ENCODE peak calls at places on chromosome 17, in six cellular contexts. One of them, this sample, is unnamed.

GRCh38 chr17:9232591-9233270 is 211.4 kb downstream of the NTN1 start:
- DNase-seq in CD4-positive, CD25-positive, alpha-beta regulatory T cell: no peak
- DNase-seq in neural progenitor cell: no peak
- DNase-seq in esophagus squamous epithelium: no peak
- DNase-seq in neuronal stem cell: no peak
- DNase-seq in lung: no peak
- DNase-seq in this sample: no peak

GRCh38 chr17:44200478-44201155 is 933 bp upstream of the ATXN7L3 start:
- DNase-seq in esophagus squamous epithelium: no peak
- DNase-seq in neuronal stem cell: no peak
- DNase-seq in CD4-positive, CD25-positive, alpha-beta regulatory T cell: no peak
- DNase-seq in neural progenitor cell: no peak
- DNase-seq in lung: no peak
- DNase-seq in this sample: no peak

GRCh38 chr17:50501054-50501453 is 7.2 kb upstream of the MYCBPAP start:
- DNase-seq in CD4-positive, CD25-positive, alpha-beta regulatory T cell: no peak
- DNase-seq in neuronal stem cell: no peak
- DNase-seq in esophagus squamous epithelium: no peak
- DNase-seq in lung: no peak
- DNase-seq in neural progenitor cell: no peak
- DNase-seq in this sample: no peak

GRCh38 chr17:42806249-42806648 is 7.6 kb downstream of the CNTD1 start:
- DNase-seq in neural progenitor cell: no peak
- DNase-seq in CD4-positive, CD25-positive, alpha-beta regulatory T cell: no peak
- DNase-seq in lung: no peak
- DNase-seq in esophagus squamous epithelium: no peak
- DNase-seq in neuronal stem cell: no peak
- DNase-seq in this sample: no peak

GRCh38 chr17:64773836-64774761 is 112.0 kb upstream of the SMURF2 start:
- DNase-seq in esophagus squamous epithelium: no peak
- DNase-seq in lung: peak; percentile 85
- DNase-seq in neuronal stem cell: no peak
- DNase-seq in neural progenitor cell: peak; percentile 71
- DNase-seq in CD4-positive, CD25-positive, alpha-beta regulatory T cell: no peak
- DNase-seq in this sample: peak; percentile 58

GRCh38 chr17:47937915-47938314 is 3.5 kb upstream of the PNPO start:
- DNase-seq in esophagus squamous epithelium: no peak
- DNase-seq in neural progenitor cell: no peak
- DNase-seq in lung: no peak
- DNase-seq in neuronal stem cell: no peak
- DNase-seq in CD4-positive, CD25-positive, alpha-beta regulatory T cell: no peak
- DNase-seq in this sample: no peak

GRCh38 chr17:48374650-48375230 is 55.3 kb downstream of the SKAP1 start:
- DNase-seq in neuronal stem cell: no peak
- DNase-seq in CD4-positive, CD25-positive, alpha-beta regulatory T cell: peak; percentile 20
- DNase-seq in neural progenitor cell: peak; percentile 74
- DNase-seq in lung: no peak
- DNase-seq in esophagus squamous epithelium: no peak
- DNase-seq in this sample: no peak

GRCh38 chr17:640436-640835 is 74.2 kb downstream of the VPS53 start:
- DNase-seq in esophagus squamous epithelium: no peak
- DNase-seq in CD4-positive, CD25-positive, alpha-beta regulatory T cell: no peak
- DNase-seq in neural progenitor cell: no peak
- DNase-seq in lung: no peak
- DNase-seq in neuronal stem cell: no peak
- DNase-seq in this sample: no peak

GRCh38 chr17:73261952-73262675 is 434 bp upstream of the CPSF4L start:
- DNase-seq in neural progenitor cell: peak; percentile 69
- DNase-seq in esophagus squamous epithelium: no peak
- DNase-seq in lung: no peak
- DNase-seq in CD4-positive, CD25-positive, alpha-beta regulatory T cell: no peak
- DNase-seq in neuronal stem cell: peak; percentile 47
- DNase-seq in this sample: no peak

GRCh38 chr17:40542562-40543411 is 22.5 kb downstream of the CCR7 start:
- DNase-seq in lung: no peak
- DNase-seq in neuronal stem cell: no peak
- DNase-seq in esophagus squamous epithelium: no peak
- DNase-seq in CD4-positive, CD25-positive, alpha-beta regulatory T cell: no peak
- DNase-seq in neural progenitor cell: no peak
- DNase-seq in this sample: peak; percentile 97

GRCh38 chr17:71613996-71614395 is 506.8 kb upstream of the SOX9 start:
- DNase-seq in lung: no peak
- DNase-seq in neural progenitor cell: no peak
- DNase-seq in esophagus squamous epithelium: no peak
- DNase-seq in neuronal stem cell: no peak
- DNase-seq in CD4-positive, CD25-positive, alpha-beta regulatory T cell: no peak
- DNase-seq in this sample: no peak

GRCh38 chr17:80585880-80586279 is 41.2 kb downstream of the RPTOR start:
- DNase-seq in esophagus squamous epithelium: no peak
- DNase-seq in CD4-positive, CD25-positive, alpha-beta regulatory T cell: no peak
- DNase-seq in neuronal stem cell: no peak
- DNase-seq in lung: no peak
- DNase-seq in neural progenitor cell: no peak
- DNase-seq in this sample: no peak

GRCh38 chr17:77487211-77487629 is 346.5 kb downstream of the SEC14L1 start:
- DNase-seq in lung: no peak
- DNase-seq in CD4-positive, CD25-positive, alpha-beta regulatory T cell: no peak
- DNase-seq in neuronal stem cell: no peak
- DNase-seq in esophagus squamous epithelium: no peak
- DNase-seq in neural progenitor cell: no peak
- DNase-seq in this sample: no peak
- H3K36me3 ChIP-seq in lung: peaks cover 76% of the 10 kb centered on the region
- H3K36me3 ChIP-seq in CD4-positive, CD25-positive, alpha-beta regulatory T cell: peaks cover 88% of the 10 kb centered on the region
- H3K36me3 ChIP-seq in neuronal stem cell: peaks cover 94% of the 10 kb centered on the region
- H3K36me3 ChIP-seq in esophagus squamous epithelium: peaks cover 76% of the 10 kb centered on the region
- H3K36me3 ChIP-seq in neural progenitor cell: no peaks in the 10 kb centered on the region
- H3K36me3 ChIP-seq in this sample: peaks cover 46% of the 10 kb centered on the region

DNA sequence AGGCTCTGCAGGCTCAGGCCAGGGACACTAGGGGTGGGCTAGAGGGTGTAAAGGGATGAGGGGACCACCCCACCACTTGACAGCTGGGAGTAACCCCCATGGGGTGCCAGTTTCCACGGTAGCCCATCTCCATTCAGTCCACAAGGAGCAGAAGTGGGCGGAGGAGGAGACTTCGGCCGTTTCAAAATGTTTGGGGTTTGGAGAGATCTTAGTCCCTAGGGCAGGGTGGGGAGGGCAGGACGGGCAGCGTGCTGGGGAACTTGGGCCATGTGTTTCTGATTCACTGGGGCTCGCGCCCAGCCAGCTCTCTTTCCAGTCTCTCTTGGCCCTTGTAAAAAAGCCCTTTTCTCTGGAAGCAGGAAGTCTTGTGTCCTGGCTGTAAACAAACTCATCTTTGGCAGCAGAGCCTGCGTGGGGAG is 8.3 kb downstream of the CYGB start:
- DNase-seq in lung: peak; percentile 58
- DNase-seq in neural progenitor cell: no peak
- DNase-seq in CD4-positive, CD25-positive, alpha-beta regulatory T cell: no peak
- DNase-seq in neuronal stem cell: no peak
- DNase-seq in esophagus squamous epithelium: no peak
- DNase-seq in this sample: peak; percentile 96
- H3K4me3 ChIP-seq in lung: no peak overlapping the region
- H3K4me3 ChIP-seq in neural progenitor cell: no peak overlapping the region
- H3K4me3 ChIP-seq in CD4-positive, CD25-positive, alpha-beta regulatory T cell: no peak overlapping the region
- H3K4me3 ChIP-seq in neuronal stem cell: no peak overlapping the region
- H3K4me3 ChIP-seq in esophagus squamous epithelium: no peak overlapping the region
- H3K4me3 ChIP-seq in this sample: no peak overlapping the region

GRCh38 chr17:28057731-28058246 is 15.3 kb downstream of the NLK start:
- DNase-seq in neural progenitor cell: no peak
- DNase-seq in CD4-positive, CD25-positive, alpha-beta regulatory T cell: peak; percentile 30
- DNase-seq in esophagus squamous epithelium: no peak
- DNase-seq in lung: no peak
- DNase-seq in neuronal stem cell: no peak
- DNase-seq in this sample: no peak

GRCh38 chr17:28056276-28056620 is 13.8 kb downstream of the NLK start:
- DNase-seq in neuronal stem cell: no peak
- DNase-seq in CD4-positive, CD25-positive, alpha-beta regulatory T cell: no peak
- DNase-seq in lung: no peak
- DNase-seq in neural progenitor cell: no peak
- DNase-seq in esophagus squamous epithelium: no peak
- DNase-seq in this sample: no peak

GRCh38 chr17:28053044-28053670 is 10.7 kb downstream of the NLK start:
- DNase-seq in lung: no peak
- DNase-seq in neuronal stem cell: no peak
- DNase-seq in CD4-positive, CD25-positive, alpha-beta regulatory T cell: no peak
- DNase-seq in esophagus squamous epithelium: no peak
- DNase-seq in neural progenitor cell: no peak
- DNase-seq in this sample: no peak

GRCh38 chr17:28055546-28056275 is 13.2 kb downstream of the NLK start:
- DNase-seq in lung: no peak
- DNase-seq in neuronal stem cell: no peak
- DNase-seq in CD4-positive, CD25-positive, alpha-beta regulatory T cell: no peak
- DNase-seq in neural progenitor cell: no peak
- DNase-seq in esophagus squamous epithelium: no peak
- DNase-seq in this sample: no peak

DNA sequence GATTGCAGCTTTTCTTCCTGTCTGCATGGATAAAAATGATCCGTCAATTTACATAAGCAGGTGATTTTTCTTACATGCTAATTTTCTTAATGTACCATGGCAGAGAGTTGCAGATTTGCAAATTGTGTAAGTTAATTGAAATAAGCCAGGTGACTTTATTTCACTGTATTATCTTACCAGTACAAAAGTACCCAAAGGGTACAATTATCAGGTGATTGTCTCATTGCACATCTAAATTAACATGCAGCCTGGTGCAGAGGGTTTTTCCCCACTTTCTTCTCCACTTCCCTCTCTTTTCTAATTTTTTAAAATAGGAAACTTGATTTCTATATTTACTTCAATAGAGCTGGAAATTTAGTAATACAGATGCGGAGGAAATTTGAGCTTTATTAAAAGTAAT is 11.2 kb downstream of the NLK start:
- DNase-seq in neural progenitor cell: no peak
- DNase-seq in lung: no peak
- DNase-seq in esophagus squamous epithelium: no peak
- DNase-seq in neuronal stem cell: no peak
- DNase-seq in CD4-positive, CD25-positive, alpha-beta regulatory T cell: no peak
- DNase-seq in this sample: no peak
- H3K4me1 ChIP-seq in neural progenitor cell: peaks cover 17% of the 10 kb centered on the region
- H3K4me1 ChIP-seq in lung: peaks cover 36% of the 10 kb centered on the region
- H3K4me1 ChIP-seq in esophagus squamous epithelium: peaks cover 5% of the 10 kb centered on the region
- H3K4me1 ChIP-seq in neuronal stem cell: no peaks in the 10 kb centered on the region
- H3K4me1 ChIP-seq in CD4-positive, CD25-positive, alpha-beta regulatory T cell: peaks cover 15% of the 10 kb centered on the region
- H3K4me1 ChIP-seq in this sample: no peaks in the 10 kb centered on the region

DNA sequence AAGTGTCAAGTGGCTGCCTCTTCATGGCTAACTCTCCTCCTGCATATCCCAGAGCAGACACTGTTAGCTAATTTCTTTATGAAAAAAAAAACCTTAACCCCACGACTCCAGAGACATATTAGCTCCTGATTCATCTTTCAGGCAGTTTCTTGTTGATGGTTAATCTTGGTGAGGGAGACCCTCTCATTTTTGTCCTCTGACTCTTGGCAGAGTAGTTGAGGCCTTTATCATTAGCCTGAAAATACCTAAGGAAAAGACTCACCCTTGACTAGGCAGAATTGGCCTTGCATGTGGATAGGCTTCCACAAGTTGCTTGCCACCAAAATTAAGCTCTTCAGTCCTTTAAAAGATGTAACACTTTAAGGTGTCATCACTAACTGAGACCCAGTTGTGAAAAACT is 4.0 kb downstream of the CRYBA1 start:
- DNase-seq in lung: no peak
- DNase-seq in esophagus squamous epithelium: no peak
- DNase-seq in CD4-positive, CD25-positive, alpha-beta regulatory T cell: no peak
- DNase-seq in neuronal stem cell: no peak
- DNase-seq in neural progenitor cell: no peak
- DNase-seq in this sample: no peak
- H3K36me3 ChIP-seq in lung: peaks cover 2% of the 10 kb centered on the region
- H3K36me3 ChIP-seq in esophagus squamous epithelium: peaks cover 15% of the 10 kb centered on the region
- H3K36me3 ChIP-seq in CD4-positive, CD25-positive, alpha-beta regulatory T cell: peaks cover 9% of the 10 kb centered on the region
- H3K36me3 ChIP-seq in neuronal stem cell: peaks cover 16% of the 10 kb centered on the region
- H3K36me3 ChIP-seq in neural progenitor cell: no peaks in the 10 kb centered on the region
- H3K36me3 ChIP-seq in this sample: no peaks in the 10 kb centered on the region

GRCh38 chr17:29177871-29178749 is 2.1 kb downstream of the MYO18A start:
- DNase-seq in esophagus squamous epithelium: no peak
- DNase-seq in neural progenitor cell: no peak
- DNase-seq in lung: no peak
- DNase-seq in CD4-positive, CD25-positive, alpha-beta regulatory T cell: no peak
- DNase-seq in neuronal stem cell: no peak
- DNase-seq in this sample: no peak
- H3K4me3 ChIP-seq in esophagus squamous epithelium: peak overlapping the region; percentile 4
- H3K4me3 ChIP-seq in neural progenitor cell: peak overlapping the region; percentile 67
- H3K4me3 ChIP-seq in lung: no peak overlapping the region
- H3K4me3 ChIP-seq in CD4-positive, CD25-positive, alpha-beta regulatory T cell: no peak overlapping the region
- H3K4me3 ChIP-seq in neuronal stem cell: no peak overlapping the region
- H3K4me3 ChIP-seq in this sample: no peak overlapping the region